ENCODE peak calls at places on chromosomes 13 and 19, in four cellular contexts. C, Z, B and S are unnamed samples.

GRCh38 chr19:2246801-2247361 is 2.2 kb upstream of the AMH start:
- DNase-seq in C (no peak), Z (peak), B (no peak), S (no peak)

GRCh38 chr19:55353803-55354697 is 469 bp downstream of the COX6B2 start:
- DNase-seq in C (peak), Z (peak), B (peak), S (peak)

GRCh38 chr13:46866150-46866549 is 30.7 kb downstream of the HTR2A start:
- DNase-seq in Z (no peak), C (no peak), B (no peak), S (peak)

GRCh38 chr13:31160857-31161582 is 684 bp downstream of the HSPH1 start:
- DNase-seq in Z (no peak), C (peak), B (peak), S (no peak)

GRCh38 chr19:49362926-49363264 is 679 bp upstream of the TEAD2 start:
- DNase-seq in B (no peak), Z (peak), C (no peak), S (peak)

GRCh38 chr13:111153977-111154332 is 38.8 kb downstream of the ARHGEF7 start:
- DNase-seq in C (no peak), B (peak), Z (no peak), S (peak)

GRCh38 chr19:3638208-3639193 is 11.9 kb upstream of the CACTIN start:
- DNase-seq in Z (no peak), C (no peak), B (no peak), S (no peak)

GRCh38 chr19:48676887-48677286 is 4.1 kb upstream of the NTN5 start:
- DNase-seq in Z (no peak), C (no peak), B (no peak), S (no peak)

GRCh38 chr19:13430790-13431582 is 75.3 kb downstream of the CACNA1A start:
- DNase-seq in Z (peak), B (no peak), C (peak), S (no peak)

GRCh38 chr13:27170521-27171243 is 929 bp downstream of the USP12 start:
- DNase-seq in C (peak), Z (no peak), B (peak), S (no peak)

GRCh38 chr19:54102421-54103169 is at the start of gene NDUFA3:
- DNase-seq in B (peak), C (peak), Z (peak), S (peak)

GRCh38 chr13:50576156-50576555 is 267.3 kb downstream of the DLEU7 start:
- DNase-seq in C (no peak), Z (no peak), B (no peak), S (no peak)

GRCh38 chr19:49338691-49339363 is 3.6 kb downstream of the CD37 start:
- DNase-seq in C (no peak), B (no peak), Z (no peak), S (no peak)

GRCh38 chr19:39308531-39309304 is 11.9 kb downstream of the LRFN1 start:
- DNase-seq in Z (no peak), B (no peak), C (no peak), S (no peak)

GRCh38 chr19:18362934-18363542 is 22.6 kb downstream of the PGPEP1 start:
- DNase-seq in Z (no peak), B (no peak), C (no peak), S (no peak)

GRCh38 chr19:50794074-50794777 is 4.0 kb downstream of the ACP4 start:
- DNase-seq in C (no peak), B (no peak), Z (no peak), S (no peak)

GRCh38 chr19:44344255-44344654 is 12.2 kb downstream of the ZNF112 start:
- DNase-seq in C (no peak), B (no peak), Z (no peak), S (no peak)

GRCh38 chr13:73039201-73040108 is 19.4 kb upstream of the KLF5 start:
- DNase-seq in Z (no peak), B (no peak), C (no peak), S (no peak)

GRCh38 chr13:112465251-112466131 is 89.3 kb downstream of the SPACA7 start:
- DNase-seq in C (no peak), B (no peak), Z (no peak), S (no peak)

GRCh38 chr13:73325351-73326214 is 266.8 kb downstream of the KLF5 start:
- DNase-seq in C (no peak), B (no peak), Z (no peak), S (no peak)

GRCh38 chr13:47036291-47037008 is 139.6 kb upstream of the HTR2A start:
- DNase-seq in C (no peak), B (no peak), Z (no peak), S (no peak)

GRCh38 chr13:43494206-43494605 is 292.6 kb downstream of the ENOX1 start:
- DNase-seq in B (no peak), Z (no peak), C (no peak), S (no peak)

GRCh38 chr19:48859711-48860572 is 8.5 kb downstream of the PLEKHA4 start:
- DNase-seq in Z (no peak), C (no peak), B (no peak), S (no peak)

GRCh38 chr19:8403820-8404109 is 9.3 kb upstream of the MARCHF2 start:
- DNase-seq in B (no peak), C (no peak), Z (no peak), S (no peak)

GRCh38 chr13:67736646-67737420 is 506.7 kb upstream of the PCDH9 start:
- DNase-seq in C (no peak), Z (no peak), B (no peak), S (no peak)

GRCh38 chr19:6772028-6772865 is at the start of gene VAV1:
- DNase-seq in Z (no peak), B (peak), C (peak), S (no peak)

GRCh38 chr19:49554701-49555181 is 25.6 kb downstream of the NOSIP start:
- DNase-seq in C (no peak), Z (no peak), B (peak), S (no peak)

GRCh38 chr13:47188802-47189201 is 291.9 kb upstream of the HTR2A start:
- DNase-seq in B (no peak), Z (no peak), C (no peak), S (no peak)

GRCh38 chr13:51800456-51800855 is 3.5 kb downstream of the DHRS12 start:
- DNase-seq in C (no peak), Z (no peak), B (no peak), S (no peak)

GRCh38 chr19:15113245-15114152 is 6.3 kb downstream of the SYDE1 start:
- DNase-seq in C (no peak), Z (no peak), B (no peak), S (no peak)

GRCh38 chr19:38370299-38370698 is 4.1 kb upstream of the PSMD8 start:
- DNase-seq in C (no peak), B (no peak), Z (no peak), S (no peak)

GRCh38 chr13:29847501-29847983 is 2.9 kb downstream of the UBL3 start:
- DNase-seq in Z (no peak), B (no peak), C (no peak), S (no peak)

GRCh38 chr13:20769091-20769490 is 4.7 kb downstream of the EEF1AKMT1 start:
- DNase-seq in B (no peak), Z (no peak), C (no peak), S (no peak)